ENCODE peak calls at places on chromosome 1, in eight cellular contexts. T is CD8-positive, alpha-beta T cell; C is CD4-positive, alpha-beta T cell; H is coronary artery; K is psoas muscle; Q is heart right ventricle; Z is AG04450; R is heart left ventricle. I is an unnamed sample.

GRCh38 chr1:77605246-77606026 is 77.0 kb downstream of the ZZZ3 start:
- DNase-seq in T (no peak), C (no peak), H (no peak), K (peak; percentile 54), Q (peak; percentile 53), Z (peak; percentile 6), R (peak; percentile 72), I (peak; percentile 15)

GRCh38 chr1:159800177-159800935 is 1.8 kb upstream of the FCRL6 start:
- DNase-seq in T (peak; percentile 40), C (peak; percentile 12), H (no peak), K (no peak), Q (no peak), Z (no peak), R (no peak), I (peak; percentile 20)

GRCh38 chr1:181255270-181255929 is 166.9 kb downstream of the IER5 start:
- DNase-seq in T (no peak), C (no peak), H (no peak), K (no peak), Q (no peak), Z (peak; percentile 94), R (no peak), I (no peak)

GRCh38 chr1:238107322-238107721 is 216.6 kb upstream of the ZP4 start:
- DNase-seq in T (no peak), C (no peak), H (no peak), K (no peak), Q (no peak), Z (no peak), R (no peak), I (no peak)

GRCh38 chr1:42953182-42954180 is 5.2 kb downstream of the SLC2A1 start:
- DNase-seq in T (no peak), C (no peak), H (no peak), K (no peak), Q (no peak), Z (no peak), R (no peak), I (peak; percentile 51)

GRCh38 chr1:160094291-160094625 is 4.2 kb downstream of the IGSF8 start:
- DNase-seq in T (no peak), C (no peak), H (no peak), K (no peak), Q (no peak), Z (no peak), R (no peak), I (no peak)

GRCh38 chr1:17438176-17438976 is 1.1 kb downstream of the RCC2 start:
- DNase-seq in T (peak; percentile 59), C (peak; percentile 37), H (no peak), K (peak; percentile 72), Q (peak; percentile 73), Z (no peak), R (peak; percentile 87), I (peak; percentile 84)

GRCh38 chr1:46611691-46612221 is 4.9 kb downstream of the MOB3C start:
- DNase-seq in T (no peak), C (no peak), H (no peak), K (no peak), Q (no peak), Z (no peak), R (no peak), I (no peak)

GRCh38 chr1:76230894-76231293 is 156.3 kb downstream of the ST6GALNAC3 start:
- DNase-seq in T (no peak), C (no peak), H (no peak), K (no peak), Q (no peak), Z (no peak), R (no peak), I (no peak)

GRCh38 chr1:75795703-75796193 is 934 bp upstream of the MSH4 start:
- DNase-seq in T (no peak), C (no peak), H (no peak), K (no peak), Q (no peak), Z (no peak), R (no peak), I (no peak)

GRCh38 chr1:248755505-248755904 is at the start of gene LYPD8:
- DNase-seq in T (no peak), C (no peak), H (no peak), K (no peak), Q (no peak), Z (no peak), R (no peak), I (no peak)

GRCh38 chr1:46991083-46991923 is 32.2 kb upstream of the CYP4X1 start:
- DNase-seq in T (no peak), C (no peak), H (no peak), K (no peak), Q (no peak), Z (no peak), R (no peak), I (peak; percentile 26)

GRCh38 chr1:29243863-29244185 is 7.5 kb downstream of the PTPRU start:
- DNase-seq in T (no peak), C (no peak), H (no peak), K (no peak), Q (no peak), Z (peak; percentile 54), R (no peak), I (no peak)

GRCh38 chr1:2918441-2918840 is 102.8 kb upstream of the ACTRT2 start:
- DNase-seq in T (no peak), C (no peak), H (no peak), K (no peak), Q (no peak), Z (no peak), R (no peak), I (no peak)

GRCh38 chr1:152112101-152112884 is 3.0 kb downstream of the TCHH start:
- DNase-seq in T (no peak), C (no peak), H (no peak), K (no peak), Q (peak; percentile 12), Z (no peak), R (no peak), I (no peak)

DNA sequence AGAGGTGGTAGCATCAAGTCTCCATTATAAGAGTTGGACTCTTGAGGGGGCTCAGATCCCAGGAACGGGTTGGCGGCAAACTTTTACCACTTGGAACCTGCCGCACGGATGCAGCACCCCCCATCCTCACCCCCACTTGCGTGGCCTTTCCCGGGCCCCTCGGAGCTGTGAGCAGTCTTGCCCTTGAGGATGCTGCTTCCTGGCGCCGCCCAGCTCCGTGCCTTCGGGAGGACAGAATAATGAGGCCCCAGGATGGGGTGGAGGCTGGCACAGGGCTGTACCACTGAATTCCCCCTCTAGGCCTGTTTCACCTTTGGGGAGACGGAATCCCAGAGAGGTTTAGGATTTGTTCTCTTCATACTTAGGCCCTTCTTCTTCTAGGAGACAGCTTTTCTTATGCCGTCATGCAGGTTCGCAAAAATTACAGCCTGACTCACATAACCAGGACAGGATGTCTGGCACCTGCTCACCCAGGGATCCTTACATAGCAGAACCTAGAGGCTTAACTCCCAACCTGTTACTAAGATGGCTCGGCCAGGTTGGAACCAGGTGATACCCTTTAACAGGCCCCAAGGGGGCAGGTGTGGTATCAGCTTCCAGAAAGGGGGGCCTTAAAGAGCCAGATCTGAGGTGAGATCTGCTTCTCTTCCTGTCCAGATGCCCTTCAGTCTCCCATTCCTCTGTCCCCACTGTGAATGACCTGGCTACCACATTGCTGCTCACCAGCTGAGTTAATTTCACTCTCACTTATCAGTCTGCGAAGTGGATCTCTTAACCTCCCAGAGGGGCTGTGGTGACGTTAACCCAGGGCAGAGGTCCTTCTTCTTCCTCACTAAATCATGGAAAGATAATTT is 1.5 kb downstream of the TRNP1 start:
- DNase-seq in T (no peak), C (no peak), H (no peak), K (no peak), Q (no peak), Z (no peak), R (peak; percentile 22), I (no peak)
- H3K27ac ChIP-seq in T (no peak overlapping the region), C (no peak overlapping the region), H (peak overlapping the region; percentile 85), K (no peak overlapping the region), Q (no peak overlapping the region), Z (peak overlapping the region; percentile 11), R (peak overlapping the region; percentile 53), I (no peak overlapping the region)

GRCh38 chr1:230877924-230878583 is 9.7 kb upstream of the C1orf198 start:
- DNase-seq in T (no peak), C (no peak), H (no peak), K (no peak), Q (no peak), Z (no peak), R (no peak), I (no peak)
- H3K27ac ChIP-seq in T (no peak overlapping the region), C (no peak overlapping the region), H (peak overlapping the region; percentile 37), K (no peak overlapping the region), Q (no peak overlapping the region), Z (no peak overlapping the region), R (no peak overlapping the region), I (no peak overlapping the region)

GRCh38 chr1:179509384-179509783 is 66.4 kb downstream of the NPHS2 start:
- DNase-seq in T (no peak), C (no peak), H (no peak), K (no peak), Q (no peak), Z (no peak), R (no peak), I (no peak)

GRCh38 chr1:179506199-179506598 is 69.5 kb downstream of the NPHS2 start:
- DNase-seq in T (no peak), C (no peak), H (no peak), K (no peak), Q (no peak), Z (no peak), R (no peak), I (no peak)

DNA sequence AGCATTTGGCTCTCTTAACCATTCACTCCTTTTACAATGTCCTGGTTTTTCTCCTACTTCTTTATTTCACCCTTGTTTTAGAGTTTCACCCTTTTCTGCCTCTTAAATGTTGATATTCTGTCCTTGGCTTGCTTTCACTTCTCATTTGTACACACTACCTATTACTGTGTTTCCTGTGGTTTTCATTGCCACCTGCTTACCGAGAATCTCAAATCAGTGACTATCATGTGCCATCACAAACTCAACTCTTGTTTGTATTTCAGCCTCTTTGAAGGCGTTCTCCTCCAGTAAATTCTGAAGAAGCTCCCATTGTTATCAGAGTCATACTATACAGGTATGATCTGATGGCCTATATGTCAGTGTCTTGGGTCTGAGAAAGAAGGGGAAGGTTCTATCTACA is 65.7 kb downstream of the NPHS2 start:
- DNase-seq in T (no peak), C (no peak), H (no peak), K (no peak), Q (no peak), Z (no peak), R (no peak), I (no peak)
- H3K27ac ChIP-seq in T (no peak overlapping the region), C (no peak overlapping the region), H (no peak overlapping the region), K (no peak overlapping the region), Q (no peak overlapping the region), Z (no peak overlapping the region), R (no peak overlapping the region), I (no peak overlapping the region)

DNA sequence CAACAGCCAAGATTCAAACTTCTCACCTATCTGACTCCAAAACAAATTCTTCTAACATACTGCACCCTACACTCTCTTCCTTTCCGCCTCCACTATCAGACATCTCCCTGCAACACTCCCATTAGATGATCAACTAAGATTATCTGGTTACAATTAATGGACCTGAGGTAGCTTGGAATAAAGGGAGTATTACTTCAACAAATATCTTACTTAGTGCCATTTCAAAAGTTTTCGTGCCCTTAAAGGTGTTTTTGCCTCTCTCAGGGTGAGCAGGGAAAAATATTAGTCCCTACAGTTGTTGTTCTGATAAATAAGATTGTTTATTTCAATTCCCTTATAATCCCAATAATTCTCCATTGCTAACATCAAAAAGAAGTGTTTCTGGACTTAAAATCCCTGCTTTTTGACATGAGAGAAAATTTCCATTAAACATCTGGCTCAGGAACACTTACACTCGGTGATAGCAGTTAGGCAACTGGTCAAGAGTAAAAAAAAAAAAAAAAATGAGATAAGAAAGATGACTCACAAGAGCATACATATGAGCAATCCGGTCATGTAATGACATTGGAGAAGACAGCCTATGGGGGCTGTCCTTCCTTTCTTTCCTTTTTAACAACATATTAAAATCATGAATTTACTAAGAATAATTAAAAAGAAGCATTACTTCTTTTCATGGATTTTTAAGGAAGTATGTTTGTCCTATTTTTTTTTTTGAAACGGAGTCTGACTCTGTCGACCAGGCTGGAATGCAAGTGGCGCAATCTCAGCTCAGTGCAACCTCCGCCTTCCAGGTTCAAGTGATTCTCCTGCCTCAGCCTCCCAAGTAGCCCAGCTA is 7.6 kb downstream of the RSBN1 start:
- DNase-seq in T (no peak), C (no peak), H (no peak), K (no peak), Q (no peak), Z (peak; percentile 52), R (no peak), I (no peak)
- H3K27ac ChIP-seq in T (no peak overlapping the region), C (no peak overlapping the region), H (peak overlapping the region; percentile 44), K (peak overlapping the region; percentile 7), Q (peak overlapping the region; percentile 62), Z (peak overlapping the region; percentile 54), R (peak overlapping the region; percentile 36), I (no peak overlapping the region)